ENCODE peak calls at places on chromosomes 1 and 21, in four cellular contexts. N is Calu3, T is endothelial cell, B is A549. A is an unnamed sample.

GRCh38 chr1:84892657-84893618 is at the start of gene LPAR3:
- DNase-seq in N (peak; percentile 78), T (peak; percentile 31), B (peak; percentile 5), A (peak; percentile 52)

GRCh38 chr1:203219934-203220333 is 9.5 kb downstream of the CHIT1 start:
- DNase-seq in N (no peak), T (peak; percentile 24), B (no peak), A (no peak)

GRCh38 chr1:106700151-106700550 is 356.3 kb upstream of the PRMT6 start:
- DNase-seq in N (no peak), T (no peak), B (no peak), A (no peak)

GRCh38 chr1:88401283-88401682 is 282.8 kb upstream of the PKN2 start:
- DNase-seq in N (no peak), T (no peak), B (no peak), A (no peak)

GRCh38 chr21:45555557-45556301 is 13.5 kb upstream of the SLC19A1 start:
- DNase-seq in N (no peak), T (peak; percentile 69), B (peak; percentile 91), A (peak; percentile 86)

GRCh38 chr1:4654764-4655673 is 610 bp downstream of the AJAP1 start:
- DNase-seq in N (no peak), T (peak; percentile 25), B (no peak), A (peak; percentile 18)

GRCh38 chr1:152442765-152443164 is 28.7 kb upstream of the CRNN start:
- DNase-seq in N (no peak), T (no peak), B (no peak), A (no peak)

GRCh38 chr1:41718444-41719028 is 200.2 kb downstream of the HIVEP3 start:
- DNase-seq in N (no peak), T (no peak), B (no peak), A (no peak)

GRCh38 chr1:109793486-109794318 is 30.0 kb upstream of the EPS8L3 start:
- DNase-seq in N (peak; percentile 69), T (no peak), B (no peak), A (no peak)

GRCh38 chr21:44455524-44456206 is 355 bp downstream of the LRRC3 start:
- DNase-seq in N (peak; percentile 49), T (peak; percentile 45), B (peak; percentile 49), A (no peak)

GRCh38 chr1:3459051-3459908 is 4.8 kb downstream of the ARHGEF16 start:
- DNase-seq in N (peak; percentile 53), T (no peak), B (no peak), A (peak; percentile 18)

GRCh38 chr1:23908453-23909341 is 4.5 kb downstream of the CNR2 start:
- DNase-seq in N (no peak), T (no peak), B (no peak), A (no peak)

GRCh38 chr1:39818482-39818881 is 29.8 kb upstream of the BMP8B start:
- DNase-seq in N (peak; percentile 15), T (no peak), B (no peak), A (no peak)

GRCh38 chr1:50779811-50780210 is 180.3 kb downstream of the FAF1 start:
- DNase-seq in N (no peak), T (no peak), B (no peak), A (no peak)

GRCh38 chr1:50423670-50424000 is 392 bp upstream of the DMRTA2 start:
- DNase-seq in N (no peak), T (no peak), B (peak; percentile 47), A (no peak)

GRCh38 chr1:16402742-16403141 is 34.5 kb downstream of the SPATA21 start:
- DNase-seq in N (no peak), T (no peak), B (no peak), A (no peak)

GRCh38 chr1:62722796-62723195 is 34.6 kb upstream of the DOCK7 start:
- DNase-seq in N (no peak), T (no peak), B (no peak), A (no peak)

GRCh38 chr21:34116569-34116968 is 43.2 kb downstream of the MRPS6 start:
- DNase-seq in N (no peak), T (no peak), B (no peak), A (no peak)

GRCh38 chr1:204600968-204601367 is 84.6 kb downstream of the LRRN2 start:
- DNase-seq in N (no peak), T (peak; percentile 24), B (peak; percentile 23), A (no peak)

GRCh38 chr1:65259816-65260215 is 49.5 kb upstream of the DNAJC6 start:
- DNase-seq in N (no peak), T (no peak), B (no peak), A (no peak)

GRCh38 chr21:43702785-43703067 is 16.2 kb upstream of the PDXK start:
- DNase-seq in N (no peak), T (no peak), B (no peak), A (no peak)

GRCh38 chr1:47399841-47400144 is 16.3 kb upstream of the FOXE3 start:
- DNase-seq in N (no peak), T (no peak), B (no peak), A (no peak)

GRCh38 chr1:2589331-2590232 is 3.0 kb downstream of the PRXL2B start:
- DNase-seq in N (no peak), T (no peak), B (no peak), A (peak; percentile 9)

GRCh38 chr1:62481681-62482080 is 44.8 kb downstream of the USP1 start:
- DNase-seq in N (no peak), T (no peak), B (no peak), A (no peak)

GRCh38 chr1:15322648-15323350 is 75.8 kb downstream of the FHAD1 start:
- DNase-seq in N (no peak), T (no peak), B (peak; percentile 46), A (no peak)

GRCh38 chr1:47572731-47573505 is 135.1 kb downstream of the FOXD2 start:
- DNase-seq in N (no peak), T (no peak), B (no peak), A (no peak)

GRCh38 chr1:39886757-39887231 is 3.5 kb upstream of the TRIT1 start:
- DNase-seq in N (no peak), T (no peak), B (no peak), A (no peak)

GRCh38 chr1:33435096-33435820 is 4.4 kb upstream of the PHC2 start:
- DNase-seq in N (no peak), T (no peak), B (no peak), A (no peak)

GRCh38 chr21:44093761-44094160 is 13.4 kb upstream of the PWP2 start:
- DNase-seq in N (no peak), T (no peak), B (no peak), A (no peak)

GRCh38 chr1:89627596-89627962 is 5.3 kb upstream of the LRRC8C start:
- DNase-seq in N (no peak), T (no peak), B (no peak), A (no peak)

GRCh38 chr1:68777850-68778249 is 281.0 kb upstream of the DEPDC1 start:
- DNase-seq in N (no peak), T (no peak), B (no peak), A (no peak)

GRCh38 chr1:181062800-181063428 is 25.6 kb upstream of the IER5 start:
- DNase-seq in N (no peak), T (no peak), B (no peak), A (no peak)

GRCh38 chr1:119046429-119047039 is 58.4 kb upstream of the TBX15 start:
- DNase-seq in N (no peak), T (no peak), B (no peak), A (no peak)

GRCh38 chr1:119040489-119040888 is 52.3 kb upstream of the TBX15 start:
- DNase-seq in N (no peak), T (no peak), B (no peak), A (no peak)

GRCh38 chr1:119045091-119045746 is 57.1 kb upstream of the TBX15 start:
- DNase-seq in N (no peak), T (no peak), B (no peak), A (no peak)

GRCh38 chr1:119038363-119038762 is 50.2 kb upstream of the TBX15 start:
- DNase-seq in N (no peak), T (no peak), B (no peak), A (no peak)

GRCh38 chr1:119040906-119041305 is 52.8 kb upstream of the TBX15 start:
- DNase-seq in N (no peak), T (no peak), B (no peak), A (no peak)
- TF ChIP-seq CTCF in N (no peak), T (no peak), B (no peak), A (no peak)

DNA sequence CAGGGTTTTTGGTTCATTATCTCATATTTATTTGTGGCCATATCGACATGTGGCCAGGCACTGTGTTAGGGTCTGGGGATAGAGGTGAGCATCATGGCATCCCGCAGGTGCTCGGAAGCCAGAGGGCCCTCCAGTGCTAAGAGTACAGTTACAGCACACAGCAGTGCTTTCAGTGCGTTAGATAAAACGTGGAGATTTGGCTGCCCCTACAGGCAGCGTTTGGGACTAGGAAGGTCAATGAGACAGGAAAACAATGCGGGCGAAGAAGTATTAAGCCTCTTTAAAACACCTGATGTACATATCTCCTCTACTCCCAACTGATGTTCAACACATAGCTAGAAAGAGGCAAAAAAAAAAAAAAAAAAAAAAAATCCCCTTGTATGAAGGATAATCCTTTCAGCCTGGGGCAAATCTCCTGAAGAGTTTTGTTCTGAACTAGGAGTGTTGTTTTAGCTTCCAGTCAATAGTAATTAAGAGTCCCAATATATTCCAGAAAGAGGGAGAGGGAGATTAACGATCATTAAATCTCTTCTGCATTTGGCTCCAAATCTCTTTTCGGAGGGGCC is 80.1 kb downstream of the CAPZB start:
- DNase-seq in N (no peak), T (no peak), B (no peak), A (no peak)
- TF ChIP-seq CTCF in N (no peak), T (no peak), B (no peak), A (peak; percentile 33)

DNA sequence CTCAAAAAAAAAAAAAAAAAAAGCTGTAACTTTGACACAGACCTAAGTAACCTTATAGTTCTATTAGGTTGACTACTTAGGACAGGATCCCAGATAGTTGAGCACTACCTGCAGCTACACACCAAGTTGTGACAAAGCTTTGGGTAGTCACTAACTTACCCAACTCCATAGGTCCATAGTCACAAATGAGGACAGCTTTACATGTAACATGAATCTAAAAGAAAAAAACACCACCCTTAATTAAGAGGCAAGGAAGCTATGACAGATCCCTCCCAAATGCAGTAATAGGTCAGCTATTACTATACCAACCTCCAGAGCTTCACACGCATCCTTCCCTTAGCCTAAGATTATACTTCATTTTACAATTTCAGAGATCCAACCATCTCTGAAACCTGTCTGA is 12.7 kb upstream of the RAB42 start:
- DNase-seq in N (no peak), T (no peak), B (no peak), A (no peak)
- TF ChIP-seq CTCF in N (no peak), T (no peak), B (no peak), A (no peak)

DNA sequence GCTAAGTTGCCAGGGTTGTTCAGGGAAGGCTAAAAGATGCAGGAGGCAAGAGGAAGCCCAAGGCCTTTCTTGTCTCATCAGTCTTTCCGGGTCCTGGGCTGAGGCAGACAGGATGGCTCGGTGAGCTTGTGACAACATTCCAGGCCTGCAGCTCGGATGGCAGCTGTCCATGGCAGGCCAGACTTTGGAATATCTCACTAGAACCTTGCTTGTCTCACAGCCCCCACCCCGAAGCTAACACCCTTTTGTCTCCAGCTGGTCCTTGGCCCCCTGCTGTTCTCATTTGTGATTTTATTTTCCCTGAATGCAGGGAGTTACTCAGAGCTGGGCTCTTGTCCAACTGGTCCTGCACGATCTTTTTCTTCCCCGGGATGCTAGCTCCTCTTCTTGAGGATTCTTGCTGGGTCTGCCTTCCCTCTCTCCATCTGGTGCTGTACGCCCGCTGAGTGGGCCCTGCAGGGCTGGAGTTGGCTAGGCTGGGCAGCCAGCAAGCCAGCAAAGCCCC is 477.2 kb upstream of the CAMK1G start:
- DNase-seq in N (no peak), T (no peak), B (peak; percentile 12), A (no peak)
- TF ChIP-seq CTCF in N (no peak), T (no peak), B (no peak), A (no peak)